ENCODE peak calls at places on chromosome 13, in ten cellular contexts. One of them, this sample, is unnamed.

GRCh38 chr13:92317066-92317465 is 909.5 kb upstream of the GPC6 start:
- DNase-seq in psoas muscle: no peak
- DNase-seq in tibial nerve: no peak
- DNase-seq in AG10803: no peak
- DNase-seq in endothelial cell: no peak
- DNase-seq in foreskin keratinocyte: no peak
- DNase-seq in activated B cell treated with CpG ODN at 0.5 μM for 24 hours: no peak
- DNase-seq in RWPE1: no peak
- DNase-seq in PC-3: no peak
- DNase-seq in heart left ventricle: no peak
- DNase-seq in this sample: no peak

GRCh38 chr13:24500977-24501376 is 11.6 kb downstream of the PARP4 start:
- DNase-seq in psoas muscle: no peak
- DNase-seq in tibial nerve: no peak
- DNase-seq in AG10803: peak; percentile 44
- DNase-seq in endothelial cell: no peak
- DNase-seq in foreskin keratinocyte: peak; percentile 72
- DNase-seq in activated B cell treated with CpG ODN at 0.5 μM for 24 hours: no peak
- DNase-seq in RWPE1: peak; percentile 45
- DNase-seq in PC-3: peak; percentile 60
- DNase-seq in heart left ventricle: no peak
- DNase-seq in this sample: no peak

GRCh38 chr13:74825170-74825948 is 656.6 kb downstream of the TBC1D4 start:
- DNase-seq in psoas muscle: no peak
- DNase-seq in tibial nerve: no peak
- DNase-seq in AG10803: peak; percentile 82
- DNase-seq in endothelial cell: no peak
- DNase-seq in foreskin keratinocyte: peak; percentile 73
- DNase-seq in activated B cell treated with CpG ODN at 0.5 μM for 24 hours: no peak
- DNase-seq in RWPE1: peak; percentile 29
- DNase-seq in PC-3: peak; percentile 84
- DNase-seq in heart left ventricle: peak; percentile 10
- DNase-seq in this sample: no peak

GRCh38 chr13:108961542-108962125 is 332.2 kb downstream of the MYO16 start:
- DNase-seq in psoas muscle: no peak
- DNase-seq in tibial nerve: no peak
- DNase-seq in AG10803: peak; percentile 69
- DNase-seq in endothelial cell: no peak
- DNase-seq in foreskin keratinocyte: no peak
- DNase-seq in activated B cell treated with CpG ODN at 0.5 μM for 24 hours: no peak
- DNase-seq in RWPE1: peak; percentile 48
- DNase-seq in PC-3: peak; percentile 67
- DNase-seq in heart left ventricle: no peak
- DNase-seq in this sample: no peak

GRCh38 chr13:34257980-34258379 is 440.0 kb downstream of the RFC3 start:
- DNase-seq in psoas muscle: no peak
- DNase-seq in tibial nerve: no peak
- DNase-seq in AG10803: no peak
- DNase-seq in endothelial cell: no peak
- DNase-seq in foreskin keratinocyte: no peak
- DNase-seq in activated B cell treated with CpG ODN at 0.5 μM for 24 hours: no peak
- DNase-seq in RWPE1: no peak
- DNase-seq in PC-3: no peak
- DNase-seq in heart left ventricle: no peak
- DNase-seq in this sample: no peak

GRCh38 chr13:112958127-112958989 is 10.7 kb upstream of the MCF2L start:
- DNase-seq in psoas muscle: no peak
- DNase-seq in tibial nerve: no peak
- DNase-seq in AG10803: no peak
- DNase-seq in endothelial cell: no peak
- DNase-seq in foreskin keratinocyte: no peak
- DNase-seq in activated B cell treated with CpG ODN at 0.5 μM for 24 hours: no peak
- DNase-seq in RWPE1: no peak
- DNase-seq in PC-3: peak; percentile 70
- DNase-seq in heart left ventricle: no peak
- DNase-seq in this sample: no peak

GRCh38 chr13:110109140-110109783 is 197.7 kb downstream of the COL4A1 start:
- DNase-seq in psoas muscle: no peak
- DNase-seq in tibial nerve: no peak
- DNase-seq in AG10803: no peak
- DNase-seq in endothelial cell: no peak
- DNase-seq in foreskin keratinocyte: no peak
- DNase-seq in activated B cell treated with CpG ODN at 0.5 μM for 24 hours: no peak
- DNase-seq in RWPE1: no peak
- DNase-seq in PC-3: no peak
- DNase-seq in heart left ventricle: peak; percentile 4
- DNase-seq in this sample: no peak

GRCh38 chr13:62631614-62632013 is 1216.0 kb upstream of the PCDH20 start:
- DNase-seq in psoas muscle: no peak
- DNase-seq in tibial nerve: no peak
- DNase-seq in AG10803: no peak
- DNase-seq in endothelial cell: no peak
- DNase-seq in foreskin keratinocyte: no peak
- DNase-seq in activated B cell treated with CpG ODN at 0.5 μM for 24 hours: no peak
- DNase-seq in RWPE1: no peak
- DNase-seq in PC-3: peak; percentile 20
- DNase-seq in heart left ventricle: no peak
- DNase-seq in this sample: no peak

GRCh38 chr13:51801631-51802099 is 2.3 kb downstream of the DHRS12 start:
- DNase-seq in psoas muscle: peak; percentile 76
- DNase-seq in tibial nerve: peak; percentile 50
- DNase-seq in AG10803: peak; percentile 29
- DNase-seq in endothelial cell: no peak
- DNase-seq in foreskin keratinocyte: no peak
- DNase-seq in activated B cell treated with CpG ODN at 0.5 μM for 24 hours: no peak
- DNase-seq in RWPE1: no peak
- DNase-seq in PC-3: peak; percentile 30
- DNase-seq in heart left ventricle: peak; percentile 81
- DNase-seq in this sample: no peak

GRCh38 chr13:88074794-88075509 is 403.8 kb downstream of the SLITRK5 start:
- DNase-seq in psoas muscle: peak; percentile 33
- DNase-seq in tibial nerve: no peak
- DNase-seq in AG10803: peak; percentile 73
- DNase-seq in endothelial cell: no peak
- DNase-seq in foreskin keratinocyte: no peak
- DNase-seq in activated B cell treated with CpG ODN at 0.5 μM for 24 hours: no peak
- DNase-seq in RWPE1: no peak
- DNase-seq in PC-3: no peak
- DNase-seq in heart left ventricle: no peak
- DNase-seq in this sample: no peak

GRCh38 chr13:23020246-23020843 is 160.4 kb upstream of the SGCG start:
- DNase-seq in psoas muscle: no peak
- DNase-seq in tibial nerve: peak; percentile 39
- DNase-seq in AG10803: peak; percentile 55
- DNase-seq in endothelial cell: peak; percentile 37
- DNase-seq in foreskin keratinocyte: peak; percentile 8
- DNase-seq in activated B cell treated with CpG ODN at 0.5 μM for 24 hours: no peak
- DNase-seq in RWPE1: peak; percentile 21
- DNase-seq in PC-3: peak; percentile 66
- DNase-seq in heart left ventricle: peak; percentile 12
- DNase-seq in this sample: no peak

GRCh38 chr13:52067237-52067636 is 42.7 kb downstream of the UTP14C start:
- DNase-seq in psoas muscle: no peak
- DNase-seq in tibial nerve: no peak
- DNase-seq in AG10803: no peak
- DNase-seq in endothelial cell: no peak
- DNase-seq in foreskin keratinocyte: no peak
- DNase-seq in activated B cell treated with CpG ODN at 0.5 μM for 24 hours: no peak
- DNase-seq in RWPE1: no peak
- DNase-seq in PC-3: no peak
- DNase-seq in heart left ventricle: no peak
- DNase-seq in this sample: no peak

DNA sequence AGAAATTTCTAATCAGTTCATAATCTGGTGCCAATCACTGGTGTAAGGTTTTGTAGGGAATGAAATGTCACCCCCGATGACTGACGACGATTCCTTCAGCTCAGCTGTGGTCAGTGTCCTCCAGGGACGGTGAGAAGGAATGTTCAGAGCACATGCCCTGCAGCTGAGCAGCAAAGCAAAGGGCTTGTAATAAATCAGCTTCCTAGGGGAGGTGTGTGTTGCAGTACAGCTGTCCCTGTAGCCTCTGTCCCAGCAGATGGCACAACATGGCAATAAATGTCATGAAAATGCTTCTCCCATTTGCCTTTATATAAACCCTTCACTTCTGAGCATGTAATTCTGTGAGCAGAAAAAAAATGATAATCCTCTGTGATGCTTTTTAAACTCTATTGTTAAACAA is 102.4 kb downstream of the FAM216B start:
- DNase-seq in psoas muscle: peak; percentile 60
- DNase-seq in tibial nerve: no peak
- DNase-seq in AG10803: peak; percentile 84
- DNase-seq in endothelial cell: no peak
- DNase-seq in foreskin keratinocyte: no peak
- DNase-seq in activated B cell treated with CpG ODN at 0.5 μM for 24 hours: no peak
- DNase-seq in RWPE1: no peak
- DNase-seq in PC-3: peak; percentile 30
- DNase-seq in heart left ventricle: peak; percentile 18
- DNase-seq in this sample: no peak
- TF ChIP-seq CTCF in psoas muscle: peak; percentile 22
- TF ChIP-seq CTCF in tibial nerve: no peak
- TF ChIP-seq CTCF in AG10803: peak; percentile 50
- TF ChIP-seq CTCF in endothelial cell: no peak
- TF ChIP-seq CTCF in foreskin keratinocyte: peak; percentile 45
- TF ChIP-seq CTCF in activated B cell treated with CpG ODN at 0.5 μM for 24 hours: no peak
- TF ChIP-seq CTCF in RWPE1: peak; percentile 13
- TF ChIP-seq CTCF in PC-3: peak; percentile 40
- TF ChIP-seq CTCF in heart left ventricle: peak; percentile 11
- TF ChIP-seq CTCF in this sample: no peak

DNA sequence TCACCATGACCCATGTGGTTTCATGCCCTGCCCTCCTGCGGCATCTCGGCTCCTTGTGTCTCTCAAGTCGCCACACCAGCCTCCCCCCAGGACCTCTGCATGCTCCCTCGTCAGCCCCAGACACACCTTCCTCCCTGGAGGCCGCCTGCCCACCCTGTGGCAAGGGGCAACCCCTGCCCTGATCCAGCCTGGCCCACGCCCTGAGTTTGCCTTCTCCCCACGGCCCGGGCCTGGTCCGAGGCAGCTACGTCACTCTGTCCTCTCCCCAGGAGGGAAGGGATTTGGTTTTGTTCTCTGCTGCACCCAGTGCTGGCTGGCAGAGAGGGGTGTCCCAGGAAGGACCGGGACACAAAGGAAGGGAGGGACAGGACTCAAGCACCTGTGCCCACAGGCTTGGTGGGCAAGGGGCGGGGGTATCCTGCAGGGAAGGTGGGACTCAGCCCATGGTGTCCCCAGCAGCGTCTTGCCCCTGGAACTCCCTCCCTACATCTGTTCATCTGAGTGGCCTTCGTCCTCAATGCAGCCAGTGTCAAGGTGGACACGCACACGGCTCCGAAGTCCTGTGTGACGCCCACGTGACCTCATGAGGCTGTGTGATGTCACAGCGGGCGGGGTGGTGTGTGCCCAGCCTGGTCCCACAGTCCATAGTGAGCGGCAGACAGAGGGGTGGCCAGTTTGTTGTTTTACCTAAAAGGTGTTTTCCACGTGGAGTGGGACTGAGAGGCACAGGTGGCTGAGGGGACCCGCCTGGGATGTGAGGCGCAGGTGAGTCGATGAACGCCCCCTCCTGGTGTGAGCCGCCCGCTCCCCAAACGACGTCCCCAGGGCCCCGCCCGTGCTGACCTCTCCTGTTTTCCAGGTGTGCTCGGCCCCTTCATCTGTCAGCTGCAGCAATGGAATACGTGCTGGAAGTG is at the start of gene TEX29:
- DNase-seq in psoas muscle: no peak
- DNase-seq in tibial nerve: no peak
- DNase-seq in AG10803: no peak
- DNase-seq in endothelial cell: no peak
- DNase-seq in foreskin keratinocyte: no peak
- DNase-seq in activated B cell treated with CpG ODN at 0.5 μM for 24 hours: no peak
- DNase-seq in RWPE1: no peak
- DNase-seq in PC-3: no peak
- DNase-seq in heart left ventricle: no peak
- DNase-seq in this sample: no peak
- TF ChIP-seq CTCF in psoas muscle: no peak
- TF ChIP-seq CTCF in tibial nerve: no peak
- TF ChIP-seq CTCF in AG10803: no peak
- TF ChIP-seq CTCF in endothelial cell: no peak
- TF ChIP-seq CTCF in foreskin keratinocyte: no peak
- TF ChIP-seq CTCF in activated B cell treated with CpG ODN at 0.5 μM for 24 hours: no peak
- TF ChIP-seq CTCF in RWPE1: no peak
- TF ChIP-seq CTCF in PC-3: no peak
- TF ChIP-seq CTCF in heart left ventricle: no peak
- TF ChIP-seq CTCF in this sample: no peak

DNA sequence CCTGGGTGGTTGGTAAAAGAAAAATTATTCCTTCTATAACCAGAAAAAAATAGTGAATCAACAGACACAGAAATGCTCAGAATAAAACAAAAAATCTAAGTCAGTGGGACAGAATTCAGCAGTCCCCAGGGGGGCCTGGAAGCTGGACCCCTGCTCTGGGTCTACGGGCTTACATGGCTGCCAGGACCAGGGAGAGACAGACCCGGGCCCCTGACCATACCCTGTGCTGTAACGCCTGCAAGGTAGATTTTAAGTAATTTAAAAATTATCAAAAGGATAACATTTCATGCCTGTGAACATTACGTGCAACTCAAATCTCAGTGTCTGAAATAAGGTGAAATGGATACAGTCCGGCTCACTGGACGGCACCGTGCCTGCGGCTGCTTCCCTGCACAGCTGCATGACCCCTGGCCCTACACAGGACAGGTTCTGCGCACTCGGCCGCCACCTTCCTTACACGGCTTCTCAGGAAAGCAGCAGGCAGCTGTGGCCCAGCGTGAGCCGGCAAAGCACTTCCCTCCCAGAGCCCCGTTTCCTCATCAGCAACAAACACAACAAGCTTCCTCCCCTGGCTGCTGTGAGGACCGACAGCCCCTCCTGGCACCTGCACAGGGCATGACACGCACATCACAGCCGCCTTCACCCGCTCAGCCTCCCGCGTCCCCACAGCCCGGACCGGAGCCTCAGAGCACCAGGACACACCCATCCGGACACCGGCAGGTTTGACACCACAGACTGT is 22.2 kb downstream of the RASA3 start:
- DNase-seq in psoas muscle: peak; percentile 73
- DNase-seq in tibial nerve: peak; percentile 16
- DNase-seq in AG10803: peak; percentile 48
- DNase-seq in endothelial cell: peak; percentile 74
- DNase-seq in foreskin keratinocyte: no peak
- DNase-seq in activated B cell treated with CpG ODN at 0.5 μM for 24 hours: peak; percentile 60
- DNase-seq in RWPE1: no peak
- DNase-seq in PC-3: no peak
- DNase-seq in heart left ventricle: no peak
- DNase-seq in this sample: peak; percentile 91
- TF ChIP-seq CTCF in psoas muscle: no peak
- TF ChIP-seq CTCF in tibial nerve: no peak
- TF ChIP-seq CTCF in AG10803: peak; percentile 16
- TF ChIP-seq CTCF in endothelial cell: peak; percentile 16
- TF ChIP-seq CTCF in foreskin keratinocyte: peak; percentile 18
- TF ChIP-seq CTCF in activated B cell treated with CpG ODN at 0.5 μM for 24 hours: no peak
- TF ChIP-seq CTCF in RWPE1: no peak
- TF ChIP-seq CTCF in PC-3: no peak
- TF ChIP-seq CTCF in heart left ventricle: no peak
- TF ChIP-seq CTCF in this sample: peak; percentile 74

DNA sequence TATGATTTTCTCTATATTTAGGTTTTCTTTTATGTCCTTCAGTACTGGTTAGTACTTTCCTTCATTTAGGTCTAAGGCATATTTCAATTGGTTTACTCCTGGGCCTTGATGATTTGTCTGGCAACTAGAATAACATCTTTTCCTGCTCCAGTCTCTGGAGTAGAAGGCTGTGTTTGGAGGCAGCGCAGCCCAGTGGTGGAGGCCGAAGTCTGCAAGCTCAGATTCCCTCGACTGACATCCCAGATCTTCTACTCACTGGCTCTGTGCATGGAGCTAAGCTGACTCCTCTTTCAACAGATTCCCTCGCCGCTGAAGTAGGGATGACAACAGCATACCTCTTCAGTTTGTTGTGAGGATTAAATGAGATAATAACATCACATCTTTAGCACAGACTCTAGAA is 141.0 kb downstream of the RAP2A start:
- DNase-seq in psoas muscle: no peak
- DNase-seq in tibial nerve: no peak
- DNase-seq in AG10803: peak; percentile 25
- DNase-seq in endothelial cell: peak; percentile 56
- DNase-seq in foreskin keratinocyte: no peak
- DNase-seq in activated B cell treated with CpG ODN at 0.5 μM for 24 hours: no peak
- DNase-seq in RWPE1: peak; percentile 17
- DNase-seq in PC-3: peak; percentile 59
- DNase-seq in heart left ventricle: peak; percentile 16
- DNase-seq in this sample: no peak
- TF ChIP-seq CTCF in psoas muscle: peak; percentile 17
- TF ChIP-seq CTCF in tibial nerve: peak; percentile 56
- TF ChIP-seq CTCF in AG10803: peak; percentile 56
- TF ChIP-seq CTCF in endothelial cell: no peak
- TF ChIP-seq CTCF in foreskin keratinocyte: peak; percentile 53
- TF ChIP-seq CTCF in activated B cell treated with CpG ODN at 0.5 μM for 24 hours: no peak
- TF ChIP-seq CTCF in RWPE1: peak; percentile 36
- TF ChIP-seq CTCF in PC-3: peak; percentile 72
- TF ChIP-seq CTCF in heart left ventricle: peak; percentile 39
- TF ChIP-seq CTCF in this sample: no peak

This sample was measured in CD14-positive monocyte.